ENCODE peak calls at places on chromosomes 1 and 21, in eight cellular contexts. W is tibial artery; N is heart right ventricle; S is brain microvascular endothelial cell; F is fibroblast of lung; P is CD8-positive, alpha-beta T cell; B is bronchial epithelial cell; E is colonic mucosa. H is an unnamed sample.

GRCh38 chr1:145846191-145846590 is 761 bp downstream of the NUDT17 start:
- DNase-seq in P (peak; percentile 32), W (no peak), N (no peak), F (peak; percentile 39), S (no peak), B (no peak), E (peak; percentile 23), H (no peak)

GRCh38 chr1:16251381-16251780 is 14.4 kb upstream of the CPLANE2 start:
- DNase-seq in N (no peak), E (no peak), B (no peak), W (peak; percentile 61), F (no peak), S (no peak), P (no peak), H (no peak)

GRCh38 chr1:239511865-239512264 is 125.5 kb downstream of the CHRM3 start:
- DNase-seq in N (no peak), W (no peak), F (no peak), E (no peak), P (no peak), B (no peak), S (no peak), H (no peak)

GRCh38 chr1:30969903-30970302 is 61.3 kb upstream of the SDC3 start:
- DNase-seq in E (no peak), F (no peak), P (no peak), N (no peak), B (no peak), S (no peak), W (no peak), H (no peak)

GRCh38 chr1:228091084-228091483 is 8.6 kb downstream of the ARF1 start:
- DNase-seq in S (no peak), N (no peak), W (no peak), P (no peak), E (no peak), B (no peak), F (no peak), H (no peak)

GRCh38 chr1:91611498-91611917 is 110.9 kb downstream of the CDC7 start:
- DNase-seq in E (peak; percentile 38), F (no peak), S (no peak), N (no peak), W (no peak), P (no peak), B (peak; percentile 72), H (no peak)

GRCh38 chr1:30771005-30771404 is 13.4 kb upstream of the LAPTM5 start:
- DNase-seq in B (no peak), W (no peak), S (no peak), N (no peak), P (no peak), E (no peak), F (no peak), H (no peak)

GRCh38 chr21:37435120-37435519 is 68.5 kb downstream of the DYRK1A start:
- DNase-seq in E (no peak), B (peak; percentile 71), P (peak; percentile 43), S (peak; percentile 71), F (peak; percentile 95), N (no peak), W (no peak), H (peak; percentile 94)

GRCh38 chr1:87329051-87329755 is 523 bp downstream of the LMO4 start:
- DNase-seq in S (peak; percentile 29), F (peak; percentile 72), W (peak; percentile 78), E (peak; percentile 66), N (peak; percentile 55), P (peak; percentile 44), B (no peak), H (no peak)

GRCh38 chr21:20971296-20971921 is 26.8 kb upstream of the NCAM2 start:
- DNase-seq in E (peak; percentile 23), P (no peak), F (peak; percentile 74), W (no peak), S (peak; percentile 57), N (peak; percentile 21), B (peak; percentile 38), H (peak; percentile 14)

GRCh38 chr1:158984386-158984785 is 25.3 kb upstream of the IFI16 start:
- DNase-seq in W (no peak), N (no peak), F (no peak), S (no peak), P (no peak), E (no peak), B (no peak), H (no peak)

GRCh38 chr1:220577926-220578325 is 50.0 kb downstream of the MARK1 start:
- DNase-seq in S (no peak), E (no peak), N (no peak), F (no peak), W (no peak), B (peak; percentile 71), P (no peak), H (no peak)

GRCh38 chr1:7253118-7253480 is 467.8 kb downstream of the CAMTA1 start:
- DNase-seq in B (no peak), S (peak; percentile 61), N (no peak), W (no peak), F (peak; percentile 34), E (no peak), P (no peak), H (no peak)

GRCh38 chr1:16342331-16343062 is 9.8 kb downstream of the FBXO42 start:
- DNase-seq in N (no peak), P (no peak), F (no peak), S (no peak), E (no peak), B (no peak), W (no peak), H (no peak)

GRCh38 chr1:160665330-160666078 is 18.7 kb upstream of the SLAMF1 start:
- DNase-seq in S (no peak), E (no peak), B (no peak), W (no peak), N (peak; percentile 57), F (no peak), P (no peak), H (no peak)

GRCh38 chr21:42411891-42412635 is 8.4 kb downstream of the UBASH3A start:
- DNase-seq in W (no peak), F (no peak), B (peak; percentile 26), P (no peak), E (no peak), N (no peak), S (peak; percentile 48), H (no peak)

GRCh38 chr1:223716302-223716862 is 4.0 kb downstream of the CAPN2 start:
- DNase-seq in F (no peak), W (no peak), B (no peak), N (no peak), S (no peak), P (peak; percentile 65), E (no peak), H (no peak)

GRCh38 chr1:89588480-89588879 is 44.4 kb upstream of the LRRC8C start:
- DNase-seq in B (no peak), W (no peak), P (no peak), E (no peak), S (no peak), N (no peak), F (no peak), H (no peak)

GRCh38 chr1:223846668-223847007 is 891 bp upstream of the TP53BP2 start:
- DNase-seq in W (no peak), N (peak; percentile 26), E (peak; percentile 55), F (peak; percentile 45), B (no peak), P (no peak), S (no peak), H (no peak)

GRCh38 chr1:70672333-70672935 is 261.4 kb downstream of the CTH start:
- DNase-seq in P (no peak), B (no peak), W (no peak), N (no peak), E (no peak), S (no peak), F (no peak), H (no peak)

GRCh38 chr1:109739738-109740614 is 862 bp downstream of the GSTM3 start:
- DNase-seq in B (peak; percentile 38), W (peak; percentile 90), E (peak; percentile 83), S (peak; percentile 65), F (peak; percentile 69), N (peak; percentile 86), P (peak; percentile 78), H (no peak)

GRCh38 chr1:59310527-59310926 is 13.6 kb downstream of the FGGY start:
- DNase-seq in F (no peak), E (no peak), N (no peak), P (no peak), S (no peak), B (no peak), W (no peak), H (no peak)

GRCh38 chr21:45970674-45971486 is 10.7 kb upstream of the COL6A1 start:
- DNase-seq in E (no peak), W (peak; percentile 78), B (no peak), F (peak; percentile 58), N (peak; percentile 83), P (peak; percentile 65), S (no peak), H (no peak)

GRCh38 chr21:29829514-29830255 is 110.1 kb downstream of the GRIK1 start:
- DNase-seq in F (peak; percentile 21), W (no peak), B (peak; percentile 83), P (no peak), N (no peak), E (no peak), S (no peak), H (no peak)

GRCh38 chr21:29827236-29827635 is 112.6 kb downstream of the GRIK1 start:
- DNase-seq in B (peak; percentile 78), W (no peak), P (no peak), E (no peak), S (peak; percentile 17), N (no peak), F (peak; percentile 28), H (no peak)

GRCh38 chr21:29825936-29826335 is 113.9 kb downstream of the GRIK1 start:
- DNase-seq in N (no peak), F (no peak), B (peak; percentile 22), W (no peak), S (no peak), E (no peak), P (no peak), H (no peak)

GRCh38 chr21:29832217-29832616 is 107.6 kb downstream of the GRIK1 start:
- DNase-seq in B (no peak), P (no peak), F (no peak), N (no peak), W (no peak), S (no peak), E (no peak), H (no peak)

GRCh38 chr21:29827647-29828046 is 112.1 kb downstream of the GRIK1 start:
- DNase-seq in S (no peak), B (no peak), P (no peak), W (no peak), N (no peak), E (no peak), F (no peak), H (no peak)
- TF ChIP-seq CTCF in S (no peak), B (no peak), P (no peak), W (no peak), N (no peak), E (no peak), F (no peak), H (no peak)

GRCh38 chr1:38047603-38048146 is 1.1 kb upstream of the POU3F1 start:
- DNase-seq in E (no peak), P (no peak), W (no peak), F (peak; percentile 44), S (no peak), B (peak; percentile 39), N (no peak), H (no peak)
- H3K4me3 ChIP-seq in E (peak overlapping the region; percentile 52), P (peak overlapping the region; percentile 39), W (peak overlapping the region; percentile 62), F (peak overlapping the region; percentile 59), S (peak overlapping the region; percentile 44), B (peak overlapping the region; percentile 65), N (peak overlapping the region; percentile 77), H (peak overlapping the region; percentile 41)

GRCh38 chr1:192573499-192573898 is 2.1 kb upstream of the RGS1 start:
- DNase-seq in W (no peak), P (no peak), N (no peak), F (peak; percentile 74), E (no peak), S (no peak), B (peak; percentile 30), H (no peak)
- H3K36me3 ChIP-seq in W (no peaks in the 10 kb centered on the region), P (no peaks in the 10 kb centered on the region), N (no peaks in the 10 kb centered on the region), F (no peaks in the 10 kb centered on the region), E (no peaks in the 10 kb centered on the region), S (no peaks in the 10 kb centered on the region), B (no peaks in the 10 kb centered on the region), H (no peaks in the 10 kb centered on the region)

GRCh38 chr1:56416385-56416972 is 162.9 kb downstream of the PLPP3 start:
- DNase-seq in N (no peak), P (no peak), F (no peak), E (no peak), B (no peak), S (no peak), W (no peak), H (no peak)
- TF ChIP-seq CTCF in N (no peak), P (no peak), F (peak; percentile 7), E (peak; percentile 14), B (no peak), S (peak; percentile 8), W (no peak), H (peak; percentile 3)